ENCODE peak calls at places on chromosomes 5 and 9, in eight cellular contexts. R, S, D, H, Z, X, I and T are unnamed samples.

GRCh38 chr5:79133121-79133656 is 21.6 kb downstream of the BHMT start:
- DNase-seq in R (no peak), S (no peak), D (no peak), H (peak; percentile 35), Z (no peak), X (no peak), I (no peak), T (no peak)

GRCh38 chr9:134158753-134159392 is 5.5 kb downstream of the RNU6ATAC start:
- DNase-seq in R (no peak), S (no peak), D (no peak), H (no peak), Z (no peak), X (no peak), I (no peak), T (no peak)

GRCh38 chr5:36683821-36684434 is 77.5 kb downstream of the SLC1A3 start:
- DNase-seq in R (no peak), S (no peak), D (no peak), H (no peak), Z (no peak), X (no peak), I (peak; percentile 70), T (no peak)

GRCh38 chr5:37786855-37787254 is 53.0 kb downstream of the GDNF start:
- DNase-seq in R (no peak), S (no peak), D (peak; percentile 34), H (peak; percentile 24), Z (no peak), X (no peak), I (no peak), T (no peak)

GRCh38 chr5:96714951-96715451 is 52.8 kb downstream of the CAST start:
- DNase-seq in R (peak; percentile 31), S (peak; percentile 52), D (no peak), H (peak; percentile 85), Z (no peak), X (no peak), I (peak; percentile 73), T (peak; percentile 75)

GRCh38 chr9:108015690-108016089 is 526.1 kb upstream of the KLF4 start:
- DNase-seq in R (no peak), S (no peak), D (no peak), H (no peak), Z (no peak), X (no peak), I (no peak), T (no peak)

GRCh38 chr5:32520995-32521394 is 64.4 kb upstream of the SUB1 start:
- DNase-seq in R (no peak), S (no peak), D (no peak), H (no peak), Z (no peak), X (no peak), I (no peak), T (no peak)

GRCh38 chr5:169549453-169549852 is 34.1 kb upstream of the SPDL1 start:
- DNase-seq in R (no peak), S (no peak), D (no peak), H (no peak), Z (no peak), X (no peak), I (no peak), T (no peak)

GRCh38 chr5:180832638-180833068 is 28.4 kb downstream of the ZFP62 start:
- DNase-seq in R (no peak), S (no peak), D (no peak), H (no peak), Z (no peak), X (no peak), I (no peak), T (peak; percentile 39)

GRCh38 chr5:116479776-116480675 is 94.6 kb downstream of the SEMA6A start:
- DNase-seq in R (no peak), S (no peak), D (no peak), H (no peak), Z (no peak), X (no peak), I (no peak), T (no peak)

GRCh38 chr9:131733601-131734061 is 6.2 kb downstream of the RAPGEF1 start:
- DNase-seq in R (no peak), S (no peak), D (no peak), H (peak; percentile 88), Z (no peak), X (no peak), I (no peak), T (peak; percentile 58)

GRCh38 chr9:131731237-131731995 is 8.5 kb downstream of the RAPGEF1 start:
- DNase-seq in R (no peak), S (no peak), D (no peak), H (no peak), Z (no peak), X (no peak), I (no peak), T (no peak)

GRCh38 chr9:131732636-131733340 is 7.1 kb downstream of the RAPGEF1 start:
- DNase-seq in R (no peak), S (no peak), D (no peak), H (no peak), Z (no peak), X (no peak), I (no peak), T (no peak)

GRCh38 chr9:131734165-131734610 is 5.7 kb downstream of the RAPGEF1 start:
- DNase-seq in R (no peak), S (no peak), D (no peak), H (peak; percentile 52), Z (no peak), X (peak; percentile 77), I (no peak), T (peak; percentile 89)

DNA sequence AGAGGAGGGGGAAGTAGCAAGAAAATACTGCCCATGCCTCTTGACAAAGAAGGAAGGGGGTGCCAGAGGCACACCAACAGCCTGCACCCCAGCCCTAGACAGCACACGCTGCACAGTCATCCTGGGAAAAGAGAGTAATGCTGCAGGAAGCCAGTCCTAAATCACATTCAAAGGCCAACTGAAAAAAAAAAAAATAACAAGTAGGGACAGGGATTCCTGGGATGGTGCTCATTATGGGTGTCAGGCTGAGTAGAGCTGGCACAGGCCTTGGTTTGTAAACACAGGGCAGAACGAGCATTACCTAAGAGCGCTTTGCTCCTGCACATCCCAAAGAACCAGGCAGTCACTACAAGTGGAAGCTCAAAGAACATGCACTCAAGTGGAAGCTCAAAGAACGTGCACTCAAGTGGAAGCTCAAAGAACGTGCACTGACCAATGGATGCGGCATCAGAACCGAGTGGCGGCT is 7.8 kb downstream of the RAPGEF1 start:
- DNase-seq in R (no peak), S (no peak), D (no peak), H (no peak), Z (no peak), X (no peak), I (peak; percentile 94), T (peak; percentile 57)
- TF ChIP-seq POLR2A in R (no peak), S (no peak), D (no peak), H (no peak), Z (no peak), X (no peak), I (no peak), T (no peak)

GRCh38 chr5:139689631-139690384 is 41.7 kb downstream of the CXXC5 start:
- DNase-seq in R (no peak), S (no peak), D (peak; percentile 29), H (peak; percentile 41), Z (no peak), X (no peak), I (no peak), T (peak; percentile 37)
- H3K4me1 ChIP-seq in R (peaks cover 7% of the 10 kb centered on the region), S (peaks cover 21% of the 10 kb centered on the region), D (peaks cover 10% of the 10 kb centered on the region), H (peaks cover 34% of the 10 kb centered on the region), Z (peaks cover 57% of the 10 kb centered on the region), X (peaks cover 52% of the 10 kb centered on the region), I (peaks cover 26% of the 10 kb centered on the region), T (peaks cover 7% of the 10 kb centered on the region)

GRCh38 chr5:149932445-149933350 is 11.9 kb downstream of the PDE6A start:
- DNase-seq in R (peak; percentile 15), S (peak; percentile 18), D (no peak), H (peak; percentile 69), Z (no peak), X (no peak), I (no peak), T (no peak)
- TF ChIP-seq CTCF in R (no peak), S (no peak), D (no peak), H (peak; percentile 78), Z (no peak), X (peak; percentile 23), I (no peak), T (no peak)

GRCh38 chr5:142296914-142297417 is 27.9 kb downstream of the SPRY4 start:
- DNase-seq in R (no peak), S (no peak), D (no peak), H (no peak), Z (no peak), X (no peak), I (no peak), T (no peak)

GRCh38 chr5:142292808-142293207 is 32.0 kb downstream of the SPRY4 start:
- DNase-seq in R (no peak), S (no peak), D (no peak), H (no peak), Z (no peak), X (no peak), I (no peak), T (no peak)

GRCh38 chr5:142293486-142293885 is 31.3 kb downstream of the SPRY4 start:
- DNase-seq in R (no peak), S (no peak), D (no peak), H (no peak), Z (no peak), X (no peak), I (no peak), T (no peak)

GRCh38 chr5:142295960-142296860 is 28.6 kb downstream of the SPRY4 start:
- DNase-seq in R (no peak), S (no peak), D (no peak), H (no peak), Z (no peak), X (no peak), I (no peak), T (no peak)

GRCh38 chr5:142295084-142295758 is 29.6 kb downstream of the SPRY4 start:
- DNase-seq in R (no peak), S (no peak), D (no peak), H (no peak), Z (no peak), X (peak; percentile 68), I (no peak), T (no peak)
- TF ChIP-seq POLR2A in R (no peak), S (no peak), D (no peak), H (no peak), Z (no peak), X (no peak), I (no peak), T (no peak)

GRCh38 chr9:114395768-114396167 is 8.0 kb upstream of the AKNA start:
- DNase-seq in R (no peak), S (no peak), D (no peak), H (no peak), Z (no peak), X (no peak), I (no peak), T (no peak)

GRCh38 chr9:114394523-114395193 is 6.9 kb upstream of the AKNA start:
- DNase-seq in R (peak; percentile 79), S (peak; percentile 75), D (no peak), H (no peak), Z (no peak), X (no peak), I (no peak), T (no peak)

GRCh38 chr9:114397219-114397847 is 9.6 kb upstream of the AKNA start:
- DNase-seq in R (peak; percentile 41), S (no peak), D (no peak), H (no peak), Z (no peak), X (no peak), I (no peak), T (no peak)

GRCh38 chr9:114396558-114397218 is 8.9 kb upstream of the AKNA start:
- DNase-seq in R (peak; percentile 78), S (peak; percentile 80), D (no peak), H (peak; percentile 25), Z (no peak), X (no peak), I (peak; percentile 87), T (no peak)

GRCh38 chr9:114395196-114395595 is 7.4 kb upstream of the AKNA start:
- DNase-seq in R (no peak), S (no peak), D (no peak), H (no peak), Z (no peak), X (no peak), I (no peak), T (no peak)
- H3K4me1 ChIP-seq in R (peaks cover 19% of the 10 kb centered on the region), S (peaks cover 13% of the 10 kb centered on the region), D (peaks cover 11% of the 10 kb centered on the region), H (peaks cover 15% of the 10 kb centered on the region), Z (peaks cover 19% of the 10 kb centered on the region), X (peaks cover 4% of the 10 kb centered on the region), I (peaks cover 42% of the 10 kb centered on the region), T (peaks cover 55% of the 10 kb centered on the region)